ENCODE peak calls at places on chromosomes 2 and 18, in ten cellular contexts. Z is thoracic aorta, O is mammary epithelial cell, M is stomach, A is hepatocyte, W is HCT116, S is lung, H is OCI-LY7, V is ovary, D is kidney. R is an unnamed sample.

GRCh38 chr2:159555651-159556392 is 60.5 kb downstream of the BAZ2B start:
- DNase-seq in A (no peak), S (no peak), O (no peak), V (no peak), H (no peak), Z (no peak), D (no peak), W (no peak), M (no peak), R (no peak)

GRCh38 chr18:62460851-62461300 is 61.9 kb upstream of the ZCCHC2 start:
- DNase-seq in A (peak; percentile 26), W (no peak), V (no peak), H (no peak), D (no peak), S (no peak), O (no peak), M (no peak), Z (no peak), R (no peak)

GRCh38 chr2:19256239-19256638 is 102.2 kb downstream of the OSR1 start:
- DNase-seq in O (peak; percentile 86), D (no peak), A (no peak), H (no peak), Z (no peak), M (no peak), W (peak; percentile 13), V (no peak), S (no peak), R (peak; percentile 87)

GRCh38 chr18:48743046-48743445 is 204.2 kb downstream of the CTIF start:
- DNase-seq in O (peak; percentile 38), D (peak; percentile 89), Z (no peak), A (peak; percentile 41), W (no peak), M (no peak), S (peak; percentile 37), V (peak; percentile 69), H (no peak), R (no peak)

GRCh38 chr2:121382744-121383143 is 97.7 kb upstream of the TFCP2L1 start:
- DNase-seq in M (no peak), O (no peak), W (no peak), V (no peak), H (peak; percentile 2), S (no peak), D (no peak), A (no peak), Z (no peak), R (no peak)

GRCh38 chr18:54358495-54358793 is 738 bp downstream of the C18orf54 start:
- DNase-seq in A (peak; percentile 22), Z (no peak), W (no peak), D (peak; percentile 71), O (peak; percentile 24), H (no peak), V (no peak), M (no peak), S (no peak), R (no peak)

GRCh38 chr2:100820346-100821254 is 661 bp downstream of the NPAS2 start:
- DNase-seq in O (peak; percentile 48), S (no peak), D (peak; percentile 67), A (peak; percentile 27), Z (no peak), H (no peak), V (no peak), M (peak; percentile 48), W (no peak), R (no peak)

GRCh38 chr2:98712145-98712544 is 18.8 kb downstream of the MGAT4A start:
- DNase-seq in S (no peak), Z (no peak), H (no peak), A (no peak), D (no peak), W (no peak), V (no peak), O (no peak), M (no peak), R (no peak)

GRCh38 chr2:27823564-27823963 is 52.0 kb downstream of the MRPL33 start:
- DNase-seq in O (no peak), W (no peak), V (no peak), Z (no peak), S (no peak), M (no peak), H (no peak), A (no peak), D (no peak), R (no peak)

GRCh38 chr18:48888681-48889080 is 62.1 kb downstream of the SMAD7 start:
- DNase-seq in H (no peak), S (no peak), D (no peak), M (no peak), Z (no peak), W (no peak), A (no peak), V (no peak), O (no peak), R (no peak)

GRCh38 chr2:71575966-71576365 is 122.6 kb downstream of the DYSF start:
- DNase-seq in A (no peak), W (no peak), Z (no peak), H (no peak), V (no peak), S (no peak), M (no peak), O (no peak), D (no peak), R (no peak)

GRCh38 chr2:138615257-138615656 is 113.7 kb downstream of the SPOPL start:
- DNase-seq in O (peak; percentile 98), M (no peak), H (no peak), S (no peak), V (no peak), Z (no peak), W (no peak), A (no peak), D (no peak), R (peak; percentile 73)

GRCh38 chr2:128309341-128310093 is 9.2 kb downstream of the HS6ST1 start:
- DNase-seq in W (no peak), D (peak; percentile 81), M (peak; percentile 61), A (peak; percentile 80), S (no peak), O (no peak), V (peak; percentile 67), H (no peak), Z (no peak), R (no peak)

GRCh38 chr2:207768891-207769596 is 662 bp downstream of the FZD5 start:
- DNase-seq in D (peak; percentile 90), Z (no peak), M (no peak), S (peak; percentile 52), A (peak; percentile 50), V (peak; percentile 43), W (no peak), O (peak; percentile 60), H (no peak), R (peak; percentile 46)

DNA sequence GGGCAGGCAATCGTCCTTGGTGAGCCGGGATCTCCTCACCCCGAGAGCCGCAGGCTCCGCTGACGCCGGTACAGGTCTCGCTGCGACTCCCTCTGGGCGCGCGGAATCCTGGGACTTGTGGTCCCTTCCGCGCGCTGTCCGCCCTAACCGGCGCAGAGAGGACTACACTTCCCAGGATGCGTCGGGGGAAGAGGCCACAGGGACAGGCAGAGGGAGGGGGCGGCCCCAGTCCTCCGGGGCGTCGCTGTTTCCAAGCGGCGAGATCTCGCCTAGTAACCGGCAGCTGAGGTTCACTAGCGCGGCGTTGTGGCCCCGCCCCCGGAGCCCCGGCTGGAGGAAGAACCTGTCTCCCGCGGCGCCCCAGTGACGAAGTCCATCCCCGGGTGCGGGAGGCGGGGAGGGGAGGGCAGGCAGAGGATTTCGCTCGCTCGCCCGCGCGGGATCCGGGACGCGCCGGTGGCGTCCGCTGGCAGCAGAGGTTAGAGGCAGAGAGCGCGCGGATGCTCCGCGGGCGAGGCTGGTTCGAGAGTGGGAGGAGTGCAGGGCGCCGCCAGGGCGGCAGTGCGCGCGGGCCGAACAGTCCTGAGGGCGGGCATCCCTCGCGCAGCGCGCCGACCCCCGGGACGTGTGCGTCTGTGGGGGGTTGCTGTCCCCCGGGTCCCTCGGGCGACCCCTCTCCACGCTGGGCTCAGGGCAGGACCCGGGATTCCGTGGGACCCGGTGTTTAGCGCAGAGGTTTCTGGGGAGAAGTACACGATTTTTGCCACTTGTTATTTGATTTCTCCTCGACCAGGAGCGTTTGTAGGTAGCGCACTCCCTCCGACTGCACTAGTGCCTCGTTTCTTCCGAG is at the start of gene EML6:
- DNase-seq in D (peak; percentile 99), V (peak; percentile 96), S (peak; percentile 99), W (peak; percentile 96), O (peak; percentile 99), M (peak; percentile 98), A (peak; percentile 99), H (peak; percentile 99), Z (peak; percentile 93), R (peak; percentile 96)
- TF ChIP-seq CTCF in D (peak; percentile 0), V (peak; percentile 20), S (no peak), W (peak; percentile 14), O (peak; percentile 27), M (no peak), A (peak; percentile 35), H (peak; percentile 65), Z (peak; percentile 44), R (peak; percentile 37)

DNA sequence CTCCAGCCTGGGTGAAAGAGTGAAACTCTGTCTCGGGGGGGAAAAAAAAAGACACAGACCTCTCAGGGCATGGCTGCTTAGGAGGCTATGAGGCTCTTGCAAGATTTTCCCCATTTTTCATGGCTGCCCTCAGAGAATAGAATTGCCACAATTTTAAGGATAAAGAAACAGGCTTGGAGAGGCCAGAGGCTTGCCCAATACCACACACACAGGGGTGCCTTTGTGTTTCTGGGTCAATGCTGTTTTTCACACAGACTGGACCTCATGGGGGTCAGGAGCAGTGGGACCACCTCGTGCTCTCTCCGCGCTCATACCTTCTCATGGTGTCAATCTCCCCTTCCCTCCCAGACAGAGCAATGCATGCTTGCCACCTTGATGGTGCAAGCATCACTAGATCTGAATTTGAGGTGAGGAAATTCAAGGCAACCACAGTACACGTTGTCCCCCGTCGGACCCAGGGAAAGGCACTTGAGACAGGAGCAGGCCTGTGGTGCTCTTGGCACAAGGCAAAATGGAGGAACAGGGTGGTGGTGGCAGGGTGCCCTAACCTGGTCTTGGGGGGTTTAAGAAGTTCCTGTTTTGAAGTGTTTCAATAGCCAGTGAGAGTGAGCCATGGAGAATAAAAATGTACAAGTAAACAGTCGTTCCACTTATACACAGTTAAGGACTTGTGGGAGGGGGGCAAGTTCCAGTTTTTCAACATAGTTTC is 65.6 kb upstream of the ST3GAL5 start:
- DNase-seq in V (no peak), A (no peak), Z (no peak), M (no peak), S (peak; percentile 92), W (no peak), D (no peak), H (no peak), O (no peak), R (no peak)
- H3K27ac ChIP-seq in V (no peak overlapping the region), A (peak overlapping the region; percentile 87), Z (no peak overlapping the region), M (no peak overlapping the region), S (no peak overlapping the region), W (no peak overlapping the region), D (no peak overlapping the region), H (no peak overlapping the region), O (no peak overlapping the region), R (no peak overlapping the region)

DNA sequence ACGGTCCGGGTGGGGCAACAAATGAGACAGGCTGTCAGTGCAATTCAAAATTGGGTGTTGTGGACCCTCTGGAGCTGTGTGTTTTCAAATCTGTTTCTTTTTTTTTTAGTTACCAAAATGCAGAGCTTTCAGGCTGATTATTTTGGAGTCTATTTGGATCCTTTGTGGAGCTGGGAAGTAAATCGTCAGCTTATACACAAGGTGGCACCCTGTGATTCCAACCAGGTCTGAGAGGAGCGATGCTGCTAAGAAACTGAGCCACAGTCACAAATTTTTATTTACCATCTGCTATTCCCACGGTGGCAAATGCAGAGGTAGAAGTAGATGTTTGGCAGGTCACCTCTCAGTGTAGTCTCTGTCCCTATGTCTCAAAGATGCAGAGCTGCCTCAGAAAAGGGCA is 3.8 kb upstream of the EPC2 start:
- DNase-seq in D (no peak), H (no peak), Z (no peak), M (no peak), O (no peak), A (no peak), S (no peak), V (no peak), W (no peak), R (no peak)
- TF ChIP-seq CTCF in D (peak; percentile 21), H (peak; percentile 29), Z (no peak), M (peak; percentile 15), O (peak; percentile 25), A (peak; percentile 19), S (no peak), V (no peak), W (no peak), R (no peak)

GRCh38 chr2:157874997-157875719 is 972 bp downstream of the ACVR1 start:
- DNase-seq in W (no peak), V (peak; percentile 34), Z (no peak), S (peak; percentile 29), M (no peak), H (peak; percentile 10), O (peak; percentile 84), D (peak; percentile 78), A (peak; percentile 65), R (peak; percentile 57)
- H3K27ac ChIP-seq in W (peak overlapping the region; percentile 79), V (peak overlapping the region; percentile 97), Z (peak overlapping the region; percentile 80), S (peak overlapping the region; percentile 94), M (peak overlapping the region; percentile 98), H (no peak overlapping the region), O (peak overlapping the region; percentile 70), D (peak overlapping the region; percentile 87), A (peak overlapping the region; percentile 98), R (peak overlapping the region; percentile 91)

R was measured in RWPE1.